ENCODE peak calls at places on chromosome 9, in six cellular contexts. One of them, this sample, is unnamed.

GRCh38 chr9:137606005-137606601 is 617 bp downstream of the ARRDC1 start:
- DNase-seq in B cell: no peak
- DNase-seq in osteoblast: peak
- DNase-seq in WTC11: peak
- DNase-seq in kidney epithelial cell: no peak
- DNase-seq in OCI-LY7: no peak
- DNase-seq in this sample: no peak

GRCh38 chr9:4435197-4435596 is 55.1 kb upstream of the SLC1A1 start:
- DNase-seq in B cell: no peak
- DNase-seq in osteoblast: no peak
- DNase-seq in WTC11: no peak
- DNase-seq in kidney epithelial cell: no peak
- DNase-seq in OCI-LY7: no peak
- DNase-seq in this sample: no peak

GRCh38 chr9:35603506-35603985 is 1.5 kb upstream of the TESK1 start:
- DNase-seq in B cell: no peak
- DNase-seq in osteoblast: peak
- DNase-seq in WTC11: no peak
- DNase-seq in kidney epithelial cell: no peak
- DNase-seq in OCI-LY7: no peak
- DNase-seq in this sample: peak

GRCh38 chr9:91162311-91162710 is 199.4 kb downstream of the AUH start:
- DNase-seq in B cell: no peak
- DNase-seq in osteoblast: peak
- DNase-seq in WTC11: no peak
- DNase-seq in kidney epithelial cell: no peak
- DNase-seq in OCI-LY7: no peak
- DNase-seq in this sample: peak

GRCh38 chr9:8115570-8115969 is 316.0 kb upstream of the DMAC1 start:
- DNase-seq in B cell: no peak
- DNase-seq in osteoblast: no peak
- DNase-seq in WTC11: no peak
- DNase-seq in kidney epithelial cell: no peak
- DNase-seq in OCI-LY7: no peak
- DNase-seq in this sample: peak

GRCh38 chr9:137745541-137745991 is 126.8 kb downstream of the EHMT1 start:
- DNase-seq in B cell: peak
- DNase-seq in osteoblast: no peak
- DNase-seq in WTC11: no peak
- DNase-seq in kidney epithelial cell: peak
- DNase-seq in OCI-LY7: peak
- DNase-seq in this sample: peak

GRCh38 chr9:101427957-101428655 is 7.5 kb downstream of the ALDOB start:
- DNase-seq in B cell: peak
- DNase-seq in osteoblast: peak
- DNase-seq in WTC11: no peak
- DNase-seq in kidney epithelial cell: no peak
- DNase-seq in OCI-LY7: peak
- DNase-seq in this sample: no peak

GRCh38 chr9:128068656-128069221 is 707 bp downstream of the SLC25A25 start:
- DNase-seq in B cell: no peak
- DNase-seq in osteoblast: no peak
- DNase-seq in WTC11: no peak
- DNase-seq in kidney epithelial cell: no peak
- DNase-seq in OCI-LY7: peak
- DNase-seq in this sample: no peak

GRCh38 chr9:113484258-113484730 is 20.8 kb downstream of the RGS3 start:
- DNase-seq in B cell: no peak
- DNase-seq in osteoblast: no peak
- DNase-seq in WTC11: no peak
- DNase-seq in kidney epithelial cell: no peak
- DNase-seq in OCI-LY7: no peak
- DNase-seq in this sample: no peak

GRCh38 chr9:101711330-101711941 is 27.0 kb downstream of the GRIN3A start:
- DNase-seq in B cell: peak
- DNase-seq in osteoblast: no peak
- DNase-seq in WTC11: peak
- DNase-seq in kidney epithelial cell: no peak
- DNase-seq in OCI-LY7: peak
- DNase-seq in this sample: peak

GRCh38 chr9:110555971-110556370 is 23.6 kb downstream of the SVEP1 start:
- DNase-seq in B cell: no peak
- DNase-seq in osteoblast: no peak
- DNase-seq in WTC11: no peak
- DNase-seq in kidney epithelial cell: no peak
- DNase-seq in OCI-LY7: no peak
- DNase-seq in this sample: no peak

GRCh38 chr9:104280216-104280585 is 186.1 kb downstream of the SMC2 start:
- DNase-seq in B cell: no peak
- DNase-seq in osteoblast: no peak
- DNase-seq in WTC11: no peak
- DNase-seq in kidney epithelial cell: no peak
- DNase-seq in OCI-LY7: no peak
- DNase-seq in this sample: no peak

DNA sequence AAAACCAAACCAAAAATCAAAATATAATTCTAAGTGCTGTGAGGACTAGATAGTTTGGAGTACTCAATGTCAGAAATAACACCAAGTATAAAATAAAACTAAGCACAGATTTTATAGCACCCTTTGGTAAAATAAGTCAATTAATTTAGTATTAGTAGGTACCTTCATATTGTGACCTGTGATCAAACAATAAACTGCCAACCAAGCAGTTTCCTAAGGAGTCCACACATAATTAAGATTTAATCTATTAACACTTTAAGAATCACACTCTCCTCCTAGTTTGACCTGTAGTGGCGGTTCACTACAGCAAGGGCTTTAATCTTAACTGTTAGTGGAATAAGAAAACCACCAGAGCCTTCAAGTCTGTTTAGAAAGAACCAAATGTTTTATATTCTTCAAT is 2.8 kb downstream of the HNRNPK start:
- DNase-seq in B cell: no peak
- DNase-seq in osteoblast: no peak
- DNase-seq in WTC11: no peak
- DNase-seq in kidney epithelial cell: no peak
- DNase-seq in OCI-LY7: no peak
- DNase-seq in this sample: no peak
- TF ChIP-seq CTCF in B cell: no peak
- TF ChIP-seq CTCF in osteoblast: no peak
- TF ChIP-seq CTCF in WTC11: no peak
- TF ChIP-seq CTCF in kidney epithelial cell: no peak
- TF ChIP-seq CTCF in OCI-LY7: no peak
- TF ChIP-seq CTCF in this sample: no peak

DNA sequence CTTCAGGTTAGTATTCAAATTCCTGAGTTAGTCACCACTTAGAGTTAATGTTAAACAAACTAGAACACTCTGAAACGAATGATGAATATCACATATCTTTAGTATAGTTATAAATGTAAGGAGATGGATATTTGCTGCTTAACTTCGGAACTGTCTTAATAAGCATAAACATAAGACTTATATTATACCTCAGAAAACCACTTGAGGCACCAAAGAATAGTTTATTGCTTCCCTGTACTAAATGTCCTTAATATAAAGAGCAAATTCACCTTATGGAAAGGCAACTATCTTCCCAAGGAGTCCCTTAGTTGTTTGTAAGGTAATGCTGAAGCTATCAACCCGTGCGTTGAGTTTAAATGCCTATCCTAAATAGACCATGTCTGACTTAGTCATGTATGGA is 300.0 kb upstream of the ADAMTSL1 start:
- DNase-seq in B cell: no peak
- DNase-seq in osteoblast: no peak
- DNase-seq in WTC11: no peak
- DNase-seq in kidney epithelial cell: no peak
- DNase-seq in OCI-LY7: no peak
- DNase-seq in this sample: no peak
- TF ChIP-seq CTCF in B cell: no peak
- TF ChIP-seq CTCF in osteoblast: no peak
- TF ChIP-seq CTCF in WTC11: no peak
- TF ChIP-seq CTCF in kidney epithelial cell: no peak
- TF ChIP-seq CTCF in OCI-LY7: no peak
- TF ChIP-seq CTCF in this sample: no peak

DNA sequence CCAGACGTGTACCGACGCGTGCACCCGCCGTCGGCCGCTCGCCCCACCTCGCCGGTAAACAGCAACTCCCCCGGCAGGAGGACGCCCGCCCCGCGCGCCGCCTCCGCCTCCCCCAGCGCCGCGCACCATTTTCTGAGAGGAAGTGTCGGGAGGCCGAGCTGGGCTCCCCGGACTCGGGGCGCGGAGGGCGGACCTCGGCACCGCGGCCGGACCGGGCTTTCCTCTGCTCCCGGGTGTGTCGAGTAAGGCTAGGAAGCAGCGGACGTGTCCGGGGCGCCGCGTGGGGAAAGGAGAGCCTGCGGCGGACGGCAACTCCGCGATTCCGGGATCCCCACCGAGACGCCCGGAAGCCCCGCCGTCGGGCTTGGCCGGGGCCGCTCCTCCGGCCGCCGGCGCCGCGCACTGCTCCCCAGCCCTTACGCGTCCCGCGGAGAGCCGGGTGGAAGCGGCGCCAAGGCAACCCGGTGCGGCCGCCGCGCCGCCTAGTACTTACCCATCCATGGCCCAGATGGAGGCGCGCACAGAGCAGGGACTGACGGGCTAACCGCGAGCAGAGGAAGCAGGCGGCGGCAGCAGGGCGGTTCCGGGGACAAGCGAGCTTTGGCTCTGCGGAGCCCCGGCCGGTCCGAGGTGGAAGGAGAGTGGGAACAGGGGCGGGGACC is at the start of gene PTBP3:
- DNase-seq in B cell: peak
- DNase-seq in osteoblast: peak
- DNase-seq in WTC11: peak
- DNase-seq in kidney epithelial cell: no peak
- DNase-seq in OCI-LY7: peak
- DNase-seq in this sample: peak
- TF ChIP-seq CTCF in B cell: no peak
- TF ChIP-seq CTCF in osteoblast: no peak
- TF ChIP-seq CTCF in WTC11: no peak
- TF ChIP-seq CTCF in kidney epithelial cell: no peak
- TF ChIP-seq CTCF in OCI-LY7: peak
- TF ChIP-seq CTCF in this sample: no peak

GRCh38 chr9:20529837-20530236 is 92.5 kb downstream of the MLLT3 start:
- DNase-seq in B cell: no peak
- DNase-seq in osteoblast: no peak
- DNase-seq in WTC11: no peak
- DNase-seq in kidney epithelial cell: no peak
- DNase-seq in OCI-LY7: no peak
- DNase-seq in this sample: no peak

GRCh38 chr9:20528253-20528652 is 94.0 kb downstream of the MLLT3 start:
- DNase-seq in B cell: no peak
- DNase-seq in osteoblast: no peak
- DNase-seq in WTC11: no peak
- DNase-seq in kidney epithelial cell: no peak
- DNase-seq in OCI-LY7: no peak
- DNase-seq in this sample: no peak

GRCh38 chr9:20524776-20525175 is 97.5 kb downstream of the MLLT3 start:
- DNase-seq in B cell: no peak
- DNase-seq in osteoblast: no peak
- DNase-seq in WTC11: peak
- DNase-seq in kidney epithelial cell: no peak
- DNase-seq in OCI-LY7: no peak
- DNase-seq in this sample: peak

GRCh38 chr9:20532584-20532983 is 89.7 kb downstream of the MLLT3 start:
- DNase-seq in B cell: no peak
- DNase-seq in osteoblast: no peak
- DNase-seq in WTC11: no peak
- DNase-seq in kidney epithelial cell: no peak
- DNase-seq in OCI-LY7: no peak
- DNase-seq in this sample: no peak

DNA sequence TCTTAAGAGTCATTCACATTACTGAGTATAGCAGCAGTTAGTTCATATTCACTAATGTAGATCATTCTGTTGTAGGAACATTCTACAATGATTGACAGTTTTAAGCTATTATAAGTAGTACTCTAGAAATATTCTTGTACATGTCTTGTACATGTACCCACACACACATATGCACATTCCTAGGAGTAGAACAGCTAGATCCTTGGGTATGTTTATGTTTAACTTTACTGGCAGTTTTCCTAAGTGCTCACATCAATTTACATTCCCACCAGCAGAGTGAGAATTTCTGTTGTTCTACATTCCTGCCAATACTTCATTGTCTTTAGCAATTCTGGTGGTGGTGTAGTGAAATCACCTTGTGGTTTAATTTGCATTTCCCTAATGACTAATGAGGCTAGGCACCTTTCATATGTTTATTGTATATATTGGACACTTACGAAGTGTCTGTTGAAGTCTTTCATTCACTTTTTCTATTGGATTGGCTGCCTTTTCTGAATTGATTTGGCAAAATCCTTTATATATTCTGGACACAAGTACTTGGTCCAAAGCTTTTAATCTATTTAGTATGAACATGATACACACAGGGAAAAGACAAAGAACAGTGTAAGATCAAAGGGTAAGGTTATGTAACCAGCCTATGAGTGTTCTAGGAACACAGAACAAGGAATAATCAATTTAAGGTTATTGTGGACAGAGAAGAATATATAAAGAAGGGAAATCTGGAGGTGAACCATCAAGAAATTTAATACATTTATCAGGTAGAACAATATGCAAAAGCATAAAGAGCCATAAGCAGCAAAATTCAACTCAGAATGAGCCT is 95.6 kb downstream of the MLLT3 start:
- DNase-seq in B cell: no peak
- DNase-seq in osteoblast: no peak
- DNase-seq in WTC11: no peak
- DNase-seq in kidney epithelial cell: no peak
- DNase-seq in OCI-LY7: no peak
- DNase-seq in this sample: no peak
- TF ChIP-seq CTCF in B cell: no peak
- TF ChIP-seq CTCF in osteoblast: peak
- TF ChIP-seq CTCF in WTC11: no peak
- TF ChIP-seq CTCF in kidney epithelial cell: peak
- TF ChIP-seq CTCF in OCI-LY7: no peak
- TF ChIP-seq CTCF in this sample: no peak

GRCh38 chr9:87392091-87392490 is 105.6 kb upstream of the DAPK1 start:
- DNase-seq in B cell: no peak
- DNase-seq in osteoblast: no peak
- DNase-seq in WTC11: no peak
- DNase-seq in kidney epithelial cell: no peak
- DNase-seq in OCI-LY7: no peak
- DNase-seq in this sample: no peak

GRCh38 chr9:87390361-87390760 is 107.3 kb upstream of the DAPK1 start:
- DNase-seq in B cell: no peak
- DNase-seq in osteoblast: no peak
- DNase-seq in WTC11: no peak
- DNase-seq in kidney epithelial cell: no peak
- DNase-seq in OCI-LY7: no peak
- DNase-seq in this sample: no peak

GRCh38 chr9:87393706-87394255 is 103.9 kb upstream of the DAPK1 start:
- DNase-seq in B cell: no peak
- DNase-seq in osteoblast: no peak
- DNase-seq in WTC11: no peak
- DNase-seq in kidney epithelial cell: no peak
- DNase-seq in OCI-LY7: no peak
- DNase-seq in this sample: no peak

GRCh38 chr9:87401681-87402080 is 96.0 kb upstream of the DAPK1 start:
- DNase-seq in B cell: no peak
- DNase-seq in osteoblast: no peak
- DNase-seq in WTC11: no peak
- DNase-seq in kidney epithelial cell: no peak
- DNase-seq in OCI-LY7: no peak
- DNase-seq in this sample: no peak

GRCh38 chr9:87395804-87396458 is 101.7 kb upstream of the DAPK1 start:
- DNase-seq in B cell: no peak
- DNase-seq in osteoblast: no peak
- DNase-seq in WTC11: no peak
- DNase-seq in kidney epithelial cell: peak
- DNase-seq in OCI-LY7: no peak
- DNase-seq in this sample: no peak
- TF ChIP-seq CTCF in B cell: no peak
- TF ChIP-seq CTCF in osteoblast: no peak
- TF ChIP-seq CTCF in WTC11: no peak
- TF ChIP-seq CTCF in kidney epithelial cell: no peak
- TF ChIP-seq CTCF in OCI-LY7: no peak
- TF ChIP-seq CTCF in this sample: no peak

GRCh38 chr9:115192835-115193234 is 74.9 kb upstream of the TNC start:
- DNase-seq in B cell: no peak
- DNase-seq in osteoblast: no peak
- DNase-seq in WTC11: no peak
- DNase-seq in kidney epithelial cell: no peak
- DNase-seq in OCI-LY7: no peak
- DNase-seq in this sample: no peak
- TF ChIP-seq CTCF in B cell: no peak
- TF ChIP-seq CTCF in osteoblast: no peak
- TF ChIP-seq CTCF in WTC11: no peak
- TF ChIP-seq CTCF in kidney epithelial cell: no peak
- TF ChIP-seq CTCF in OCI-LY7: no peak
- TF ChIP-seq CTCF in this sample: no peak

This sample was measured in activated CD8-positive, alpha-beta T cell treated with anti-CD3 and anti-CD28 coated beads for 36 hours.